ENCODE peak calls at places on chromosomes 5 and 9, in four cellular contexts. V is cardiac fibroblast, W is GM23338, M is prostate gland. S is an unnamed sample.

GRCh38 chr9:95511952-95512750 is 4.6 kb downstream of the PTCH1 start:
- DNase-seq in M (no peak), V (peak; percentile 38), W (peak; percentile 80), S (peak; percentile 62)

GRCh38 chr5:39169081-39169480 is 50.3 kb downstream of the FYB1 start:
- DNase-seq in M (no peak), W (no peak), V (peak; percentile 40), S (no peak)

GRCh38 chr5:132677191-132677590 is 3.4 kb downstream of the IL4 start:
- DNase-seq in W (peak; percentile 31), V (peak; percentile 91), M (no peak), S (peak; percentile 24)

GRCh38 chr9:127050152-127050551 is 72.3 kb downstream of the ANGPTL2 start:
- DNase-seq in W (no peak), V (no peak), M (no peak), S (no peak)

GRCh38 chr9:77810047-77810446 is 161.9 kb upstream of the GNA14 start:
- DNase-seq in V (no peak), M (no peak), W (no peak), S (no peak)

GRCh38 chr5:137141779-137142178 is 357.3 kb downstream of the SPOCK1 start:
- DNase-seq in W (no peak), V (peak; percentile 66), M (no peak), S (no peak)

GRCh38 chr5:321233-321725 is at the start of gene AHRR:
- DNase-seq in V (peak; percentile 59), W (peak; percentile 80), M (peak; percentile 31), S (peak; percentile 88)

GRCh38 chr5:17400724-17401508 is 97.1 kb upstream of the TAF11L2 start:
- DNase-seq in W (peak; percentile 53), M (no peak), V (no peak), S (peak; percentile 48)

GRCh38 chr9:78470741-78471140 is 173.8 kb downstream of the PSAT1 start:
- DNase-seq in W (no peak), V (no peak), M (no peak), S (no peak)

GRCh38 chr5:120749737-120750136 is 285.6 kb downstream of the PRR16 start:
- DNase-seq in M (no peak), V (no peak), W (no peak), S (no peak)

GRCh38 chr5:32276173-32276853 is 36.4 kb downstream of the MTMR12 start:
- DNase-seq in M (no peak), W (peak; percentile 78), V (peak; percentile 68), S (no peak)

GRCh38 chr9:133677126-133678010 is 41.2 kb downstream of the DBH start:
- DNase-seq in M (no peak), W (no peak), V (no peak), S (no peak)

GRCh38 chr5:103333376-103333775 is 74.8 kb downstream of the MACIR start:
- DNase-seq in M (no peak), W (no peak), V (no peak), S (no peak)

GRCh38 chr5:65262094-65262493 is 219.6 kb downstream of the ADAMTS6 start:
- DNase-seq in V (peak; percentile 75), M (no peak), W (no peak), S (no peak)

GRCh38 chr5:141848771-141849370 is 29.3 kb downstream of the PCDH1 start:
- DNase-seq in M (peak; percentile 60), V (peak; percentile 86), W (peak; percentile 95), S (no peak)

GRCh38 chr5:177133845-177134652 is 476 bp downstream of the NSD1 start:
- DNase-seq in M (no peak), W (peak; percentile 81), V (peak; percentile 48), S (peak; percentile 91)

GRCh38 chr5:180343110-180343845 is 9.9 kb downstream of the GFPT2 start:
- DNase-seq in W (peak; percentile 88), V (peak; percentile 87), M (no peak), S (peak; percentile 33)

GRCh38 chr9:272251-273213 is 57.9 kb downstream of the DOCK8 start:
- DNase-seq in M (no peak), V (no peak), W (no peak), S (no peak)

GRCh38 chr9:22683393-22684075 is 236.9 kb downstream of the DMRTA1 start:
- DNase-seq in M (no peak), W (no peak), V (peak; percentile 17), S (no peak)

GRCh38 chr9:137367506-137368430 is 55.2 kb downstream of the EXD3 start:
- DNase-seq in V (no peak), W (no peak), M (no peak), S (no peak)

GRCh38 chr5:1522601-1523479 is 920 bp downstream of the LPCAT1 start:
- DNase-seq in V (peak; percentile 26), W (no peak), M (no peak), S (peak; percentile 59)

GRCh38 chr5:85670417-85670816 is 947.3 kb upstream of the COX7C start:
- DNase-seq in W (no peak), V (no peak), M (no peak), S (no peak)

GRCh38 chr9:136587944-136588662 is 42.3 kb upstream of the NOTCH1 start:
- DNase-seq in W (peak; percentile 99), V (peak; percentile 28), M (no peak), S (peak; percentile 90)

GRCh38 chr9:92721548-92721947 is 43.1 kb downstream of the BICD2 start:
- DNase-seq in V (no peak), M (no peak), W (no peak), S (no peak)

GRCh38 chr9:117691367-117691766 is 12.8 kb upstream of the TLR4 start:
- DNase-seq in V (peak; percentile 40), W (no peak), M (no peak), S (no peak)

GRCh38 chr9:133125706-133126696 is 5.0 kb upstream of the RALGDS start:
- DNase-seq in M (peak; percentile 51), W (no peak), V (peak; percentile 57), S (no peak)

GRCh38 chr5:176543428-176544182 is 5.5 kb upstream of the CDHR2 start:
- DNase-seq in V (peak; percentile 40), M (peak; percentile 55), W (peak; percentile 80), S (peak; percentile 67)

GRCh38 chr9:89478821-89479668 is 18.9 kb downstream of the SEMA4D start:
- DNase-seq in W (no peak), M (no peak), V (no peak), S (no peak)

GRCh38 chr5:370959-371810 is 49.7 kb downstream of the AHRR start:
- DNase-seq in M (peak; percentile 2), W (no peak), V (peak; percentile 19), S (no peak)

GRCh38 chr9:127521919-127522304 is 70.6 kb downstream of the LRSAM1 start:
- DNase-seq in W (no peak), M (no peak), V (no peak), S (no peak)

GRCh38 chr5:82290908-82291307 is 12.8 kb upstream of the RPS23 start:
- DNase-seq in W (no peak), V (no peak), M (no peak), S (no peak)

GRCh38 chr9:6045364-6045763 is 29.9 kb upstream of the RANBP6 start:
- DNase-seq in V (no peak), M (no peak), W (no peak), S (no peak)

GRCh38 chr5:36459191-36460135 is 146.9 kb upstream of the SLC1A3 start:
- DNase-seq in W (peak; percentile 69), V (no peak), M (no peak), S (no peak)

GRCh38 chr9:79526149-79526672 is 45.6 kb upstream of the TLE4 start:
- DNase-seq in V (no peak), M (no peak), W (no peak), S (no peak)

GRCh38 chr9:124444166-124444565 is 6.1 kb upstream of the ADGRD2 start:
- DNase-seq in M (peak; percentile 37), W (no peak), V (no peak), S (no peak)

GRCh38 chr9:113933188-113933587 is 57.1 kb downstream of the ZNF618 start:
- DNase-seq in V (peak; percentile 50), W (no peak), M (no peak), S (no peak)

GRCh38 chr9:79969866-79970265 is 398.1 kb downstream of the TLE4 start:
- DNase-seq in V (no peak), W (no peak), M (no peak), S (no peak)

GRCh38 chr9:6632516-6633328 is 12.8 kb downstream of the GLDC start:
- DNase-seq in W (peak; percentile 52), V (no peak), M (no peak), S (no peak)